ENCODE peak calls at places on chromosome 17, in ten cellular contexts. W is PC-3, A is HCT116, J is mesendoderm, I is GM23248, T is lung, U is IMR-90, X is body of pancreas, R is stomach, L is OCI-LY7. C is an unnamed sample.
A peak's percentile ranks its signal among the peaks of the same experiment; 100 is the strongest.

GRCh38 chr17:31499771-31500554 is 108.5 kb downstream of the RAB11FIP4 start:
- DNase-seq in W (peak; percentile 66), A (peak; percentile 42), U (peak; percentile 22), J (peak; percentile 55), I (peak; percentile 63), R (peak; percentile 70), L (no peak), T (no peak), X (peak; percentile 76), C (peak; percentile 43)

GRCh38 chr17:2815781-2816185 is 19.5 kb downstream of the RAP1GAP2 start:
- DNase-seq in J (peak; percentile 45), T (no peak), A (no peak), U (no peak), W (peak; percentile 9), L (no peak), X (peak; percentile 30), I (no peak), R (peak; percentile 44), C (no peak)

GRCh38 chr17:42918902-42919521 is 18.4 kb downstream of the G6PC1 start:
- DNase-seq in R (peak; percentile 44), T (no peak), X (peak; percentile 63), U (no peak), L (no peak), A (no peak), W (no peak), I (no peak), J (no peak), C (no peak)

GRCh38 chr17:2695243-2695960 is 16.2 kb downstream of the CLUH start:
- DNase-seq in T (no peak), I (no peak), L (no peak), X (no peak), U (no peak), J (no peak), W (no peak), R (peak; percentile 16), A (no peak), C (no peak)

GRCh38 chr17:35743911-35744328 is 9.1 kb downstream of the GAS2L2 start:
- DNase-seq in A (no peak), I (peak; percentile 58), L (peak; percentile 25), J (peak; percentile 68), U (peak; percentile 40), X (peak; percentile 39), W (peak; percentile 36), R (no peak), T (no peak), C (peak; percentile 36)

GRCh38 chr17:70353408-70354092 is 184.2 kb downstream of the KCNJ2 start:
- DNase-seq in T (no peak), L (no peak), U (no peak), A (no peak), I (no peak), X (no peak), R (no peak), W (no peak), J (no peak), C (no peak)

GRCh38 chr17:21301593-21302550 is 17.4 kb downstream of the MAP2K3 start:
- DNase-seq in I (no peak), U (no peak), J (no peak), A (no peak), W (no peak), T (no peak), L (no peak), X (peak; percentile 4), R (no peak), C (no peak)

GRCh38 chr17:82334204-82334621 is 647 bp upstream of the SECTM1 start:
- DNase-seq in L (no peak), X (no peak), I (no peak), A (no peak), R (no peak), W (no peak), J (no peak), U (no peak), T (no peak), C (no peak)

GRCh38 chr17:21008516-21008915 is 34.3 kb downstream of the USP22 start:
- DNase-seq in X (no peak), T (no peak), U (no peak), L (no peak), I (no peak), W (no peak), J (no peak), A (no peak), R (no peak), C (no peak)

GRCh38 chr17:72970794-72971512 is 121.5 kb downstream of the SLC39A11 start:
- DNase-seq in U (peak; percentile 13), I (no peak), W (no peak), A (no peak), J (no peak), R (no peak), T (no peak), X (no peak), L (peak; percentile 69), C (no peak)

GRCh38 chr17:14359251-14359939 is 58.5 kb downstream of the HS3ST3B1 start:
- DNase-seq in A (no peak), I (peak; percentile 10), J (no peak), W (no peak), T (no peak), L (peak; percentile 93), R (no peak), U (no peak), X (no peak), C (no peak)

GRCh38 chr17:9522074-9522473 is 53.5 kb downstream of the STX8 start:
- DNase-seq in L (peak; percentile 24), U (peak; percentile 62), A (no peak), X (peak; percentile 18), R (no peak), J (peak; percentile 60), T (no peak), I (peak; percentile 80), W (peak; percentile 54), C (no peak)

GRCh38 chr17:66175892-66176291 is 16.0 kb downstream of the CEP112 start:
- DNase-seq in U (no peak), W (peak; percentile 44), I (no peak), J (no peak), T (no peak), X (no peak), R (no peak), L (no peak), A (no peak), C (no peak)

GRCh38 chr17:66183529-66183928 is 8.4 kb downstream of the CEP112 start:
- DNase-seq in I (no peak), U (no peak), T (no peak), X (no peak), J (no peak), L (no peak), R (no peak), W (no peak), A (no peak), C (no peak)

GRCh38 chr17:66184392-66184791 is 7.5 kb downstream of the CEP112 start:
- DNase-seq in I (no peak), L (no peak), X (no peak), T (no peak), U (no peak), R (no peak), J (no peak), W (no peak), A (no peak), C (no peak)

GRCh38 chr17:66177048-66177447 is 14.9 kb downstream of the CEP112 start:
- DNase-seq in U (no peak), R (no peak), A (no peak), T (no peak), I (no peak), X (no peak), J (no peak), L (no peak), W (peak; percentile 90), C (peak; percentile 5)

DNA sequence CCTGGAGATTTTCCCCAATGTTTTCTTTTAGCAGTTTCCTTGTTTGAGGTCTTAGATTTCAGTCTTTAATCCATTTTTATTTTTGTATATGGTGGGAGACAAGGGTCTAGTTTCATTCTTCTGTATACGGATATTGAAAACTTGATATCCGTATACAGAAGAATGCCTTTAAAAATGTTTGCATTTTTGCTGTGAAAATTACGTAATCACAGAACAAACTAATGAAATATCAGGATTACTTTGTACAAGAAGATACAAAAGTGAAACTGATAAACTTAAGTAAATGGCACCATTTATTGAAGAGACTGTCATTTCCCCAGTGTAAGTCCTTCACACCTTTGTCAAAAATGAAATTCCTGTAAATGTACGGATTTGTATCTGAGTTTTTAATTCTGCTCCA is 13.3 kb downstream of the CEP112 start:
- DNase-seq in T (no peak), W (no peak), J (no peak), X (no peak), A (no peak), L (no peak), I (no peak), R (no peak), U (no peak), C (no peak)
- H3K4me3 ChIP-seq in T (no peak overlapping the region), W (no peak overlapping the region), J (no peak overlapping the region), X (no peak overlapping the region), A (no peak overlapping the region), L (no peak overlapping the region), I (no peak overlapping the region), R (no peak overlapping the region), U (no peak overlapping the region), C (no peak overlapping the region)

GRCh38 chr17:44397479-44398440 is 8.3 kb upstream of the ITGA2B start:
- DNase-seq in W (no peak), X (no peak), I (no peak), U (no peak), L (no peak), J (no peak), A (no peak), T (no peak), R (no peak), C (no peak)
- H3K36me3 ChIP-seq in W (peaks cover 30% of the 10 kb centered on the region), X (peaks cover 11% of the 10 kb centered on the region), I (peaks cover 13% of the 10 kb centered on the region), U (peaks cover 48% of the 10 kb centered on the region), L (peaks cover 52% of the 10 kb centered on the region), J (peaks cover 6% of the 10 kb centered on the region), A (peaks cover 21% of the 10 kb centered on the region), T (peaks cover 14% of the 10 kb centered on the region), R (peaks cover 55% of the 10 kb centered on the region), C (peaks cover 64% of the 10 kb centered on the region)

DNA sequence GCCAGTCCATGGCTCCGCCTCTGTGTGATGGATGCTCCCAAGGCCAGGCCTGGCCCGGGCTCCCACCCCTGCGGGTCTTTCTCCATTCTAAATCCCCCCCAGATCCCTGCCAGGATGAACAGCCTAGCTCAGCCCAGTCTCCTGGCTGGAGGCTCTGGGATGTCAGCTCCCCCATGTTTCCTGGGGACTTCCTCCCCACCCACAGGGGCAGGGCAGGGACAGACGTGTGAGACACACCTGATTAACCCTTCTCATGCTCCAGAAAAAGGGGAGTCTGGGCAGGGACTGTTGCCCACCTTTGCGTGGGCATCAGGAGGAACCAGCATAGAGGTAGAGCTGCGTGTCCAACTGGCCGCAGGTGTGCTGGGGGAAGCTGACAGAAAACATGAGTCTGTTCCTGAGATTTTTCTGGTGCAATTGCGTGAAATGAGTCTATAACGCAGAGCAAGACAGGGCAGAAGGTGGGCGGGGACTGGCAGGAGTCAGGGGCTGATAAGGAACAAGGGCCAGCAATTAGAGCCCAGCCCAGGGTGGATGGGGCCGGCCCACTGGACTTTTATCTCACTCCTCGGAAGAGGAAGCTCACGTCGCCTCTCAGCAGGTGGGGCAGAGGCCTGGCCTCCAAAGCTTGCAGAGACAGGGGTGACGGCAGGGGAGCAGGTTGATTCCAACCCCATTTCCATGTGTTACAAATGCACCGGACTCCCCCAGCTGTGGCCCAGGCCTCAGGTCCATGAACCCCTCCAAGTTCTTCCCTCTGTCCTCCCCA is 238.2 kb downstream of the RBFOX3 start:
- DNase-seq in J (no peak), A (no peak), I (no peak), R (no peak), T (no peak), X (no peak), L (no peak), U (no peak), W (no peak), C (no peak)
- H3K4me3 ChIP-seq in J (no peak overlapping the region), A (no peak overlapping the region), I (no peak overlapping the region), R (no peak overlapping the region), T (no peak overlapping the region), X (no peak overlapping the region), L (no peak overlapping the region), U (no peak overlapping the region), W (no peak overlapping the region), C (no peak overlapping the region)

GRCh38 chr17:4532860-4533521 is 22.2 kb downstream of the MYBBP1A start:
- DNase-seq in L (no peak), A (no peak), R (no peak), U (no peak), W (no peak), X (no peak), I (no peak), T (no peak), J (no peak), C (no peak)
- H3K36me3 ChIP-seq in L (peaks cover 15% of the 10 kb centered on the region), A (peaks cover 1% of the 10 kb centered on the region), R (peaks cover 38% of the 10 kb centered on the region), U (peaks cover 7% of the 10 kb centered on the region), W (no peaks in the 10 kb centered on the region), X (no peaks in the 10 kb centered on the region), I (no peaks in the 10 kb centered on the region), T (no peaks in the 10 kb centered on the region), J (no peaks in the 10 kb centered on the region), C (no peaks in the 10 kb centered on the region)

C was measured in MG63.